ENCODE peak calls at places on chromosome 3, in ten cellular contexts. One of them, this sample, is unnamed.

GRCh38 chr3:72597756-72598195 is 250.5 kb downstream of the SHQ1 start:
- DNase-seq in aorta: no peak
- DNase-seq in AG04450: no peak
- DNase-seq in neural progenitor cell: peak
- DNase-seq in heart left ventricle: no peak
- DNase-seq in A673: peak
- DNase-seq in transverse colon: no peak
- DNase-seq in psoas muscle: no peak
- DNase-seq in cardiac muscle cell: peak
- DNase-seq in neuronal stem cell: no peak
- DNase-seq in this sample: no peak

GRCh38 chr3:161253711-161254110 is 32.6 kb downstream of the NMD3 start:
- DNase-seq in neural progenitor cell: no peak
- DNase-seq in psoas muscle: no peak
- DNase-seq in heart left ventricle: no peak
- DNase-seq in A673: no peak
- DNase-seq in cardiac muscle cell: peak
- DNase-seq in aorta: no peak
- DNase-seq in neuronal stem cell: no peak
- DNase-seq in transverse colon: no peak
- DNase-seq in AG04450: no peak
- DNase-seq in this sample: no peak

GRCh38 chr3:141006344-141006743 is 44.8 kb upstream of the SPSB4 start:
- DNase-seq in heart left ventricle: no peak
- DNase-seq in AG04450: no peak
- DNase-seq in cardiac muscle cell: no peak
- DNase-seq in neural progenitor cell: no peak
- DNase-seq in neuronal stem cell: no peak
- DNase-seq in aorta: no peak
- DNase-seq in transverse colon: no peak
- DNase-seq in psoas muscle: no peak
- DNase-seq in A673: no peak
- DNase-seq in this sample: no peak

GRCh38 chr3:56233742-56234141 is 234.5 kb downstream of the ERC2 start:
- DNase-seq in aorta: no peak
- DNase-seq in A673: no peak
- DNase-seq in psoas muscle: no peak
- DNase-seq in transverse colon: no peak
- DNase-seq in cardiac muscle cell: no peak
- DNase-seq in AG04450: no peak
- DNase-seq in neuronal stem cell: no peak
- DNase-seq in neural progenitor cell: no peak
- DNase-seq in heart left ventricle: no peak
- DNase-seq in this sample: no peak

GRCh38 chr3:117016359-117016758 is 306.8 kb downstream of the TUSC7 start:
- DNase-seq in psoas muscle: no peak
- DNase-seq in neuronal stem cell: peak
- DNase-seq in AG04450: no peak
- DNase-seq in neural progenitor cell: peak
- DNase-seq in heart left ventricle: no peak
- DNase-seq in cardiac muscle cell: no peak
- DNase-seq in aorta: no peak
- DNase-seq in transverse colon: no peak
- DNase-seq in A673: no peak
- DNase-seq in this sample: no peak

GRCh38 chr3:61561374-61562041 is at the start of gene PTPRG:
- DNase-seq in psoas muscle: peak
- DNase-seq in neural progenitor cell: peak
- DNase-seq in AG04450: peak
- DNase-seq in heart left ventricle: peak
- DNase-seq in aorta: peak
- DNase-seq in transverse colon: peak
- DNase-seq in A673: peak
- DNase-seq in cardiac muscle cell: peak
- DNase-seq in neuronal stem cell: no peak
- DNase-seq in this sample: peak

GRCh38 chr3:132843851-132844565 is 121.8 kb upstream of the NPHP3 start:
- DNase-seq in neural progenitor cell: peak
- DNase-seq in cardiac muscle cell: no peak
- DNase-seq in heart left ventricle: no peak
- DNase-seq in psoas muscle: no peak
- DNase-seq in neuronal stem cell: peak
- DNase-seq in aorta: no peak
- DNase-seq in A673: no peak
- DNase-seq in transverse colon: no peak
- DNase-seq in AG04450: no peak
- DNase-seq in this sample: no peak

GRCh38 chr3:98589331-98589870 is 4.0 kb downstream of the CPOX start:
- DNase-seq in transverse colon: no peak
- DNase-seq in AG04450: no peak
- DNase-seq in A673: no peak
- DNase-seq in neural progenitor cell: no peak
- DNase-seq in neuronal stem cell: no peak
- DNase-seq in aorta: no peak
- DNase-seq in cardiac muscle cell: peak
- DNase-seq in heart left ventricle: no peak
- DNase-seq in psoas muscle: no peak
- DNase-seq in this sample: no peak

GRCh38 chr3:57597240-57597972 is at the start of gene ARF4:
- DNase-seq in AG04450: peak
- DNase-seq in aorta: peak
- DNase-seq in neuronal stem cell: peak
- DNase-seq in A673: peak
- DNase-seq in psoas muscle: peak
- DNase-seq in cardiac muscle cell: peak
- DNase-seq in transverse colon: peak
- DNase-seq in neural progenitor cell: peak
- DNase-seq in heart left ventricle: peak
- DNase-seq in this sample: peak

GRCh38 chr3:57594144-57594543 is 3.0 kb downstream of the ARF4 start:
- DNase-seq in AG04450: no peak
- DNase-seq in psoas muscle: no peak
- DNase-seq in cardiac muscle cell: no peak
- DNase-seq in neural progenitor cell: no peak
- DNase-seq in A673: no peak
- DNase-seq in heart left ventricle: no peak
- DNase-seq in neuronal stem cell: no peak
- DNase-seq in transverse colon: no peak
- DNase-seq in aorta: no peak
- DNase-seq in this sample: no peak

GRCh38 chr3:57596495-57597239 is 477 bp downstream of the ARF4 start:
- DNase-seq in heart left ventricle: peak
- DNase-seq in neuronal stem cell: peak
- DNase-seq in transverse colon: peak
- DNase-seq in neural progenitor cell: peak
- DNase-seq in A673: peak
- DNase-seq in psoas muscle: peak
- DNase-seq in aorta: peak
- DNase-seq in cardiac muscle cell: peak
- DNase-seq in AG04450: peak
- DNase-seq in this sample: peak

GRCh38 chr3:57592306-57592705 is 4.8 kb downstream of the ARF4 start:
- DNase-seq in AG04450: no peak
- DNase-seq in neural progenitor cell: no peak
- DNase-seq in aorta: no peak
- DNase-seq in neuronal stem cell: no peak
- DNase-seq in heart left ventricle: no peak
- DNase-seq in psoas muscle: no peak
- DNase-seq in transverse colon: no peak
- DNase-seq in cardiac muscle cell: no peak
- DNase-seq in A673: no peak
- DNase-seq in this sample: no peak

GRCh38 chr3:57594576-57594975 is 2.6 kb downstream of the ARF4 start:
- DNase-seq in cardiac muscle cell: no peak
- DNase-seq in neuronal stem cell: no peak
- DNase-seq in psoas muscle: no peak
- DNase-seq in A673: no peak
- DNase-seq in AG04450: no peak
- DNase-seq in heart left ventricle: no peak
- DNase-seq in transverse colon: no peak
- DNase-seq in neural progenitor cell: no peak
- DNase-seq in aorta: no peak
- DNase-seq in this sample: no peak
- H3K4me3 ChIP-seq in cardiac muscle cell: peak
- H3K4me3 ChIP-seq in neuronal stem cell: no peak
- H3K4me3 ChIP-seq in psoas muscle: peak
- H3K4me3 ChIP-seq in A673: peak
- H3K4me3 ChIP-seq in AG04450: peak
- H3K4me3 ChIP-seq in heart left ventricle: peak
- H3K4me3 ChIP-seq in transverse colon: no peak
- H3K4me3 ChIP-seq in neural progenitor cell: peak
- H3K4me3 ChIP-seq in aorta: peak
- H3K4me3 ChIP-seq in this sample: peak

GRCh38 chr3:52193059-52193458 is 4.9 kb upstream of the ALAS1 start:
- DNase-seq in neuronal stem cell: no peak
- DNase-seq in A673: no peak
- DNase-seq in psoas muscle: peak
- DNase-seq in aorta: no peak
- DNase-seq in cardiac muscle cell: peak
- DNase-seq in heart left ventricle: no peak
- DNase-seq in AG04450: no peak
- DNase-seq in transverse colon: peak
- DNase-seq in neural progenitor cell: no peak
- DNase-seq in this sample: no peak

GRCh38 chr3:52188586-52189404 is 9.2 kb upstream of the ALAS1 start:
- DNase-seq in aorta: no peak
- DNase-seq in psoas muscle: no peak
- DNase-seq in transverse colon: no peak
- DNase-seq in cardiac muscle cell: no peak
- DNase-seq in A673: no peak
- DNase-seq in heart left ventricle: no peak
- DNase-seq in neuronal stem cell: no peak
- DNase-seq in neural progenitor cell: no peak
- DNase-seq in AG04450: no peak
- DNase-seq in this sample: no peak

GRCh38 chr3:52191663-52192062 is 6.3 kb upstream of the ALAS1 start:
- DNase-seq in psoas muscle: no peak
- DNase-seq in neural progenitor cell: no peak
- DNase-seq in aorta: no peak
- DNase-seq in neuronal stem cell: no peak
- DNase-seq in AG04450: no peak
- DNase-seq in transverse colon: no peak
- DNase-seq in cardiac muscle cell: no peak
- DNase-seq in heart left ventricle: no peak
- DNase-seq in A673: no peak
- DNase-seq in this sample: no peak

GRCh38 chr3:52187576-52187975 is 10.4 kb upstream of the ALAS1 start:
- DNase-seq in psoas muscle: no peak
- DNase-seq in aorta: no peak
- DNase-seq in cardiac muscle cell: no peak
- DNase-seq in A673: no peak
- DNase-seq in AG04450: no peak
- DNase-seq in transverse colon: no peak
- DNase-seq in heart left ventricle: no peak
- DNase-seq in neuronal stem cell: no peak
- DNase-seq in neural progenitor cell: no peak
- DNase-seq in this sample: no peak

DNA sequence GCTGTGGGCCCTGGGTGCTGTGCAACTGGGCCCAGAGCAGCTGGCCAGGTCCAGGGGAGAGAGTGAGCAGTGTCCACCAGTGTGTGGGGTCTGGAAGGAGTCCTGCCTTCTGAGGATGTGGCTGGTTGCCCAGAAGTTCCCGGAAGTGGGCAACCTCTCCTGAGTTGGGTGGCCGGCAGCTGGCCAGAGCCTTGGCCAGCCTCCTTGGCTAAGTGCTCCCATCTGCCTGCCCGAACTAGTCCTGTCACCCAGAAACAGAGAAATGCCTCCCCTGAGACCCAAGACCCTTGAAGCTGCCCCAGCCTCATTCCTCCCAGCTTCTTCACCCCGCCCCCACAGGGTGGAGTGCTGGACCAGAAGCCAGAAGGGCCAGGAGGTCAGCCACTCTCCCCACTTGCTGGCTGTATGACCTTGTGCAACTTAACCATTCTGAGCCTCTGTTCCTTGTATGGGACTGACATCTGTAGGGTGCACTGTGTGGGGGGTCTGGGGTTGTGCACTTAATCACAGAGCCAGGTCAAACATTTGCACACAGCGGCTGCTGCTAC is 7.6 kb upstream of the ALAS1 start:
- DNase-seq in transverse colon: no peak
- DNase-seq in neural progenitor cell: no peak
- DNase-seq in neuronal stem cell: no peak
- DNase-seq in psoas muscle: peak
- DNase-seq in AG04450: no peak
- DNase-seq in A673: no peak
- DNase-seq in heart left ventricle: no peak
- DNase-seq in aorta: peak
- DNase-seq in cardiac muscle cell: peak
- DNase-seq in this sample: no peak
- H3K4me3 ChIP-seq in transverse colon: no peak
- H3K4me3 ChIP-seq in neural progenitor cell: no peak
- H3K4me3 ChIP-seq in neuronal stem cell: no peak
- H3K4me3 ChIP-seq in psoas muscle: no peak
- H3K4me3 ChIP-seq in AG04450: no peak
- H3K4me3 ChIP-seq in A673: no peak
- H3K4me3 ChIP-seq in heart left ventricle: no peak
- H3K4me3 ChIP-seq in aorta: no peak
- H3K4me3 ChIP-seq in cardiac muscle cell: no peak
- H3K4me3 ChIP-seq in this sample: no peak

DNA sequence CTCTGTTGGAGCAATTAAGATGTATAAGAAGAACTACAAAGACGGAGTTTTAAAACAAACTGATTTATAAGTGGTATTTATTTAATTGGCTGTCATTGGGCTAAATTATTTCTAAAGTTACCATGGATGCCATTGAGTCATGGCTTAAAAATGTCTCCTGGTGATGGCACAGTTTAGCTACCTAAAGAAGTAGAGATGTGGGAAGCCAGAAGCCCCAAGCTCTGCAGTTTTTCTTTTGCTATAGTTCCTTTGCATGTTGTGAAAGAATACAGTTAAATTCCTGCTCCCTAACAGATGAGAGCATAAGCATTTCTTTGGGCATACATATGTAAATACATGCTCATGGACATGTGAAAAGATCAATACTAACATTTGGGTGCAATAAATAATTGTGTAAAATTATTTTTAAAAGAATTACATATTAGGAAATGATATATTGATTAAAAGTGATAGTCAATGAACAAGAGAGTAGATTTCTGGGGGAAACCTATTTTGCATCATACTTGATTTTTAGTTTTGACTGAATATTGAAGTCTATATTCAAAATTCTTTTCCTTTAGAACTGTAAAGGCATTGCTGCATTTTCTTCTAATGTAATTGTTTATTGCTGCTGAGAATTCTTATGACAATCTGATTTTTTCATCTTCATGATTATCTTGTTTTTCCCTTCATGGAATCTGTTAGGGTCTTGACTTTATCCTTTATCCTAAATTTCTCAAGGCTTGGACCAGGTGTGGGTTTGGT is 2.1 kb downstream of the OPA1 start:
- DNase-seq in neural progenitor cell: no peak
- DNase-seq in AG04450: no peak
- DNase-seq in heart left ventricle: no peak
- DNase-seq in transverse colon: no peak
- DNase-seq in neuronal stem cell: no peak
- DNase-seq in aorta: no peak
- DNase-seq in psoas muscle: no peak
- DNase-seq in A673: no peak
- DNase-seq in cardiac muscle cell: peak
- DNase-seq in this sample: no peak
- H3K4me3 ChIP-seq in neural progenitor cell: peak
- H3K4me3 ChIP-seq in AG04450: no peak
- H3K4me3 ChIP-seq in heart left ventricle: peak
- H3K4me3 ChIP-seq in transverse colon: no peak
- H3K4me3 ChIP-seq in neuronal stem cell: no peak
- H3K4me3 ChIP-seq in aorta: no peak
- H3K4me3 ChIP-seq in psoas muscle: peak
- H3K4me3 ChIP-seq in A673: peak
- H3K4me3 ChIP-seq in cardiac muscle cell: no peak
- H3K4me3 ChIP-seq in this sample: no peak

GRCh38 chr3:16550305-16550675 is 36.8 kb upstream of the RFTN1 start:
- DNase-seq in heart left ventricle: no peak
- DNase-seq in transverse colon: no peak
- DNase-seq in neuronal stem cell: no peak
- DNase-seq in neural progenitor cell: no peak
- DNase-seq in A673: no peak
- DNase-seq in AG04450: no peak
- DNase-seq in cardiac muscle cell: no peak
- DNase-seq in psoas muscle: no peak
- DNase-seq in aorta: no peak
- DNase-seq in this sample: peak
- H3K4me3 ChIP-seq in heart left ventricle: peak
- H3K4me3 ChIP-seq in transverse colon: no peak
- H3K4me3 ChIP-seq in neuronal stem cell: no peak
- H3K4me3 ChIP-seq in neural progenitor cell: no peak
- H3K4me3 ChIP-seq in A673: no peak
- H3K4me3 ChIP-seq in AG04450: no peak
- H3K4me3 ChIP-seq in cardiac muscle cell: no peak
- H3K4me3 ChIP-seq in psoas muscle: no peak
- H3K4me3 ChIP-seq in aorta: no peak
- H3K4me3 ChIP-seq in this sample: peak